ENCODE peak calls at places on chromosome 2, in seven cellular contexts. One of them, this sample, is unnamed.

GRCh38 chr2:52934354-52934898 is 833.2 kb upstream of the CHAC2 start:
- DNase-seq in GM12865: peak
- DNase-seq in WTC11: no peak
- DNase-seq in NCI-H1105: no peak
- DNase-seq in iPS-NIHi11: no peak
- DNase-seq in T-helper 1 cell: no peak
- DNase-seq in CD8-positive, alpha-beta T cell: no peak
- DNase-seq in this sample: no peak

GRCh38 chr2:212154392-212154791 is 384.2 kb downstream of the ERBB4 start:
- DNase-seq in GM12865: no peak
- DNase-seq in WTC11: no peak
- DNase-seq in NCI-H1105: peak
- DNase-seq in iPS-NIHi11: no peak
- DNase-seq in T-helper 1 cell: no peak
- DNase-seq in CD8-positive, alpha-beta T cell: no peak
- DNase-seq in this sample: no peak

GRCh38 chr2:142707318-142707717 is 170.1 kb upstream of the KYNU start:
- DNase-seq in GM12865: no peak
- DNase-seq in WTC11: peak
- DNase-seq in NCI-H1105: no peak
- DNase-seq in iPS-NIHi11: no peak
- DNase-seq in T-helper 1 cell: no peak
- DNase-seq in CD8-positive, alpha-beta T cell: no peak
- DNase-seq in this sample: no peak

GRCh38 chr2:119196301-119197124 is 27.1 kb upstream of the STEAP3 start:
- DNase-seq in GM12865: no peak
- DNase-seq in WTC11: no peak
- DNase-seq in NCI-H1105: no peak
- DNase-seq in iPS-NIHi11: peak
- DNase-seq in T-helper 1 cell: no peak
- DNase-seq in CD8-positive, alpha-beta T cell: no peak
- DNase-seq in this sample: no peak

GRCh38 chr2:45261746-45262145 is 252.5 kb upstream of the SIX2 start:
- DNase-seq in GM12865: no peak
- DNase-seq in WTC11: no peak
- DNase-seq in NCI-H1105: no peak
- DNase-seq in iPS-NIHi11: no peak
- DNase-seq in T-helper 1 cell: no peak
- DNase-seq in CD8-positive, alpha-beta T cell: no peak
- DNase-seq in this sample: no peak

GRCh38 chr2:109139002-109139401 is 10.0 kb downstream of the SH3RF3 start:
- DNase-seq in GM12865: no peak
- DNase-seq in WTC11: no peak
- DNase-seq in NCI-H1105: no peak
- DNase-seq in iPS-NIHi11: no peak
- DNase-seq in T-helper 1 cell: no peak
- DNase-seq in CD8-positive, alpha-beta T cell: no peak
- DNase-seq in this sample: no peak

GRCh38 chr2:108570416-108570815 is 36.1 kb downstream of the LIMS1 start:
- DNase-seq in GM12865: no peak
- DNase-seq in WTC11: no peak
- DNase-seq in NCI-H1105: no peak
- DNase-seq in iPS-NIHi11: no peak
- DNase-seq in T-helper 1 cell: no peak
- DNase-seq in CD8-positive, alpha-beta T cell: no peak
- DNase-seq in this sample: no peak

GRCh38 chr2:62998949-62999348 is 51.7 kb upstream of the OTX1 start:
- DNase-seq in GM12865: no peak
- DNase-seq in WTC11: no peak
- DNase-seq in NCI-H1105: no peak
- DNase-seq in iPS-NIHi11: no peak
- DNase-seq in T-helper 1 cell: no peak
- DNase-seq in CD8-positive, alpha-beta T cell: no peak
- DNase-seq in this sample: no peak